ENCODE peak calls at places on chromosome 17, in six cellular contexts. N is neural crest cell, C is chondrocyte, Z is T-helper 17 cell, F is DMS153, Q is activated T-cell treated with anti-CD3 and anti-CD28 coated beads for 1 hour. I is an unnamed sample.

GRCh38 chr17:29590261-29590978 is 972 bp upstream of the GIT1 start:
- DNase-seq in Q (no peak), N (no peak), F (no peak), C (peak), Z (no peak), I (no peak)

GRCh38 chr17:81110488-81111040 is 54.7 kb upstream of the PVALEF start:
- DNase-seq in C (no peak), Z (no peak), N (no peak), F (no peak), Q (no peak), I (no peak)

GRCh38 chr17:38870259-38871165 is 654 bp downstream of the LASP1 start:
- DNase-seq in N (peak), F (no peak), Z (peak), Q (peak), C (no peak), I (peak)

GRCh38 chr17:17167986-17168385 is 38.1 kb downstream of the PLD6 start:
- DNase-seq in Q (no peak), N (no peak), Z (no peak), C (no peak), F (no peak), I (no peak)

GRCh38 chr17:57481901-57482300 is 225.6 kb downstream of the MSI2 start:
- DNase-seq in C (no peak), Q (no peak), Z (no peak), N (no peak), F (no peak), I (no peak)

GRCh38 chr17:32426894-32427293 is 17.4 kb upstream of the PSMD11 start:
- DNase-seq in Q (no peak), N (no peak), Z (no peak), F (no peak), C (no peak), I (no peak)

GRCh38 chr17:81342062-81342699 is 47.1 kb upstream of the SLC38A10 start:
- DNase-seq in Q (no peak), C (no peak), F (no peak), N (no peak), Z (no peak), I (no peak)

GRCh38 chr17:3892095-3892998 is 506 bp downstream of the CAMKK1 start:
- DNase-seq in Q (peak), F (no peak), Z (peak), N (peak), C (no peak), I (peak)

GRCh38 chr17:57940217-57940616 is 15.0 kb downstream of the CUEDC1 start:
- DNase-seq in C (no peak), F (peak), Z (no peak), Q (no peak), N (no peak), I (no peak)

GRCh38 chr17:82239926-82240505 is 11.2 kb downstream of the SLC16A3 start:
- DNase-seq in C (no peak), Q (no peak), Z (no peak), N (no peak), F (no peak), I (no peak)

GRCh38 chr17:65531508-65532431 is 29.7 kb downstream of the AXIN2 start:
- DNase-seq in F (no peak), Z (no peak), N (peak), C (no peak), Q (no peak), I (no peak)

GRCh38 chr17:62892069-62892675 is 73.9 kb upstream of the TANC2 start:
- DNase-seq in Q (no peak), C (no peak), F (peak), Z (no peak), N (no peak), I (no peak)

GRCh38 chr17:81665205-81666091 is 957 bp downstream of the OXLD1 start:
- DNase-seq in F (no peak), C (peak), Z (no peak), N (no peak), Q (no peak), I (peak)

GRCh38 chr17:38815576-38816193 is 9.4 kb downstream of the CWC25 start:
- DNase-seq in F (no peak), N (no peak), C (no peak), Q (no peak), Z (no peak), I (no peak)

GRCh38 chr17:81282141-81282540 is 13.0 kb downstream of the SLC38A10 start:
- DNase-seq in F (no peak), N (no peak), Q (no peak), C (peak), Z (no peak), I (no peak)

I was measured in head of caudate nucleus.